ENCODE peak calls at places on chromosome 13, in four cellular contexts. One of them, this sample, is unnamed.

GRCh38 chr13:46963874-46964273 is 67.0 kb upstream of the HTR2A start:
- DNase-seq in omental fat pad: no peak
- DNase-seq in vagina: no peak
- DNase-seq in brain microvascular endothelial cell: no peak
- DNase-seq in this sample: no peak

GRCh38 chr13:78609464-78610205 is 6.3 kb upstream of the POU4F1 start:
- DNase-seq in omental fat pad: no peak
- DNase-seq in vagina: no peak
- DNase-seq in brain microvascular endothelial cell: no peak
- DNase-seq in this sample: no peak

GRCh38 chr13:98541211-98541610 is 35.7 kb downstream of the STK24 start:
- DNase-seq in omental fat pad: no peak
- DNase-seq in vagina: no peak
- DNase-seq in brain microvascular endothelial cell: no peak
- DNase-seq in this sample: no peak

GRCh38 chr13:33111414-33112110 is 95.3 kb downstream of the KL start:
- DNase-seq in omental fat pad: no peak
- DNase-seq in vagina: no peak
- DNase-seq in brain microvascular endothelial cell: peak
- DNase-seq in this sample: no peak

GRCh38 chr13:76597868-76598267 is 288.3 kb downstream of the KCTD12 start:
- DNase-seq in omental fat pad: no peak
- DNase-seq in vagina: no peak
- DNase-seq in brain microvascular endothelial cell: no peak
- DNase-seq in this sample: no peak

GRCh38 chr13:63696055-63696454 is 2280.4 kb upstream of the PCDH20 start:
- DNase-seq in omental fat pad: no peak
- DNase-seq in vagina: no peak
- DNase-seq in brain microvascular endothelial cell: no peak
- DNase-seq in this sample: no peak

GRCh38 chr13:109790951-109791605 is 4.7 kb upstream of the IRS2 start:
- DNase-seq in omental fat pad: no peak
- DNase-seq in vagina: no peak
- DNase-seq in brain microvascular endothelial cell: peak
- DNase-seq in this sample: no peak

GRCh38 chr13:100983111-100983510 is 308.5 kb upstream of the TMTC4 start:
- DNase-seq in omental fat pad: no peak
- DNase-seq in vagina: no peak
- DNase-seq in brain microvascular endothelial cell: no peak
- DNase-seq in this sample: no peak

GRCh38 chr13:76884167-76884566 is 2.0 kb downstream of the KCTD12 start:
- DNase-seq in omental fat pad: no peak
- DNase-seq in vagina: no peak
- DNase-seq in brain microvascular endothelial cell: peak
- DNase-seq in this sample: no peak

GRCh38 chr13:90950134-90950533 is 397.4 kb upstream of the MIR17HG start:
- DNase-seq in omental fat pad: no peak
- DNase-seq in vagina: no peak
- DNase-seq in brain microvascular endothelial cell: no peak
- DNase-seq in this sample: no peak

GRCh38 chr13:30034448-30034795 is 184.0 kb upstream of the UBL3 start:
- DNase-seq in omental fat pad: no peak
- DNase-seq in vagina: peak
- DNase-seq in brain microvascular endothelial cell: no peak
- DNase-seq in this sample: no peak

GRCh38 chr13:79786176-79786575 is 305.2 kb downstream of the NDFIP2 start:
- DNase-seq in omental fat pad: no peak
- DNase-seq in vagina: no peak
- DNase-seq in brain microvascular endothelial cell: no peak
- DNase-seq in this sample: no peak

GRCh38 chr13:25281937-25282332 is 5.4 kb downstream of the MTMR6 start:
- DNase-seq in omental fat pad: no peak
- DNase-seq in vagina: no peak
- DNase-seq in brain microvascular endothelial cell: no peak
- DNase-seq in this sample: no peak

GRCh38 chr13:42076309-42076713 is 27.9 kb downstream of the DGKH start:
- DNase-seq in omental fat pad: no peak
- DNase-seq in vagina: no peak
- DNase-seq in brain microvascular endothelial cell: no peak
- DNase-seq in this sample: no peak

GRCh38 chr13:53342623-53343022 is 314.0 kb downstream of the OLFM4 start:
- DNase-seq in omental fat pad: no peak
- DNase-seq in vagina: no peak
- DNase-seq in brain microvascular endothelial cell: no peak
- DNase-seq in this sample: no peak

GRCh38 chr13:106432636-106433035 is 102.8 kb downstream of the EFNB2 start:
- DNase-seq in omental fat pad: no peak
- DNase-seq in vagina: no peak
- DNase-seq in brain microvascular endothelial cell: no peak
- DNase-seq in this sample: no peak

GRCh38 chr13:27384285-27384684 is 40.1 kb upstream of the GTF3A start:
- DNase-seq in omental fat pad: no peak
- DNase-seq in vagina: no peak
- DNase-seq in brain microvascular endothelial cell: no peak
- DNase-seq in this sample: no peak

GRCh38 chr13:114065926-114066774 is 66.3 kb downstream of the RASA3 start:
- DNase-seq in omental fat pad: no peak
- DNase-seq in vagina: no peak
- DNase-seq in brain microvascular endothelial cell: no peak
- DNase-seq in this sample: no peak

GRCh38 chr13:34114581-34114980 is 296.6 kb downstream of the RFC3 start:
- DNase-seq in omental fat pad: no peak
- DNase-seq in vagina: no peak
- DNase-seq in brain microvascular endothelial cell: no peak
- DNase-seq in this sample: no peak

GRCh38 chr13:75052616-75053015 is 429.4 kb downstream of the TBC1D4 start:
- DNase-seq in omental fat pad: no peak
- DNase-seq in vagina: no peak
- DNase-seq in brain microvascular endothelial cell: no peak
- DNase-seq in this sample: no peak

GRCh38 chr13:39777527-39778061 is 122.1 kb downstream of the COG6 start:
- DNase-seq in omental fat pad: no peak
- DNase-seq in vagina: no peak
- DNase-seq in brain microvascular endothelial cell: peak
- DNase-seq in this sample: no peak
- TF ChIP-seq CTCF in omental fat pad: no peak
- TF ChIP-seq CTCF in vagina: no peak
- TF ChIP-seq CTCF in brain microvascular endothelial cell: peak
- TF ChIP-seq CTCF in this sample: no peak

GRCh38 chr13:20492036-20492435 is 33.6 kb downstream of the CRYL1 start:
- DNase-seq in omental fat pad: no peak
- DNase-seq in vagina: no peak
- DNase-seq in brain microvascular endothelial cell: no peak
- DNase-seq in this sample: no peak

GRCh38 chr13:20495087-20496023 is 30.3 kb downstream of the CRYL1 start:
- DNase-seq in omental fat pad: peak
- DNase-seq in vagina: no peak
- DNase-seq in brain microvascular endothelial cell: peak
- DNase-seq in this sample: no peak

GRCh38 chr13:20489185-20489820 is 36.4 kb downstream of the CRYL1 start:
- DNase-seq in omental fat pad: no peak
- DNase-seq in vagina: no peak
- DNase-seq in brain microvascular endothelial cell: peak
- DNase-seq in this sample: no peak

GRCh38 chr13:20494656-20495055 is 31.0 kb downstream of the CRYL1 start:
- DNase-seq in omental fat pad: no peak
- DNase-seq in vagina: no peak
- DNase-seq in brain microvascular endothelial cell: no peak
- DNase-seq in this sample: no peak

GRCh38 chr13:20492641-20493040 is 33.0 kb downstream of the CRYL1 start:
- DNase-seq in omental fat pad: no peak
- DNase-seq in vagina: no peak
- DNase-seq in brain microvascular endothelial cell: peak
- DNase-seq in this sample: no peak
- TF ChIP-seq CTCF in omental fat pad: no peak
- TF ChIP-seq CTCF in vagina: no peak
- TF ChIP-seq CTCF in brain microvascular endothelial cell: peak
- TF ChIP-seq CTCF in this sample: no peak

GRCh38 chr13:45879666-45880065 is 28.1 kb upstream of the SIAH3 start:
- DNase-seq in omental fat pad: no peak
- DNase-seq in vagina: no peak
- DNase-seq in brain microvascular endothelial cell: no peak
- DNase-seq in this sample: no peak
- TF ChIP-seq CTCF in omental fat pad: no peak
- TF ChIP-seq CTCF in vagina: no peak
- TF ChIP-seq CTCF in brain microvascular endothelial cell: peak
- TF ChIP-seq CTCF in this sample: no peak

GRCh38 chr13:50535050-50535449 is 308.4 kb downstream of the DLEU7 start:
- DNase-seq in omental fat pad: no peak
- DNase-seq in vagina: no peak
- DNase-seq in brain microvascular endothelial cell: no peak
- DNase-seq in this sample: no peak

GRCh38 chr13:50529154-50529882 is 314.2 kb downstream of the DLEU7 start:
- DNase-seq in omental fat pad: no peak
- DNase-seq in vagina: no peak
- DNase-seq in brain microvascular endothelial cell: peak
- DNase-seq in this sample: no peak

GRCh38 chr13:50537029-50537428 is 306.5 kb downstream of the DLEU7 start:
- DNase-seq in omental fat pad: no peak
- DNase-seq in vagina: no peak
- DNase-seq in brain microvascular endothelial cell: no peak
- DNase-seq in this sample: no peak

GRCh38 chr13:50527612-50528509 is 315.6 kb downstream of the DLEU7 start:
- DNase-seq in omental fat pad: no peak
- DNase-seq in vagina: no peak
- DNase-seq in brain microvascular endothelial cell: no peak
- DNase-seq in this sample: no peak

DNA sequence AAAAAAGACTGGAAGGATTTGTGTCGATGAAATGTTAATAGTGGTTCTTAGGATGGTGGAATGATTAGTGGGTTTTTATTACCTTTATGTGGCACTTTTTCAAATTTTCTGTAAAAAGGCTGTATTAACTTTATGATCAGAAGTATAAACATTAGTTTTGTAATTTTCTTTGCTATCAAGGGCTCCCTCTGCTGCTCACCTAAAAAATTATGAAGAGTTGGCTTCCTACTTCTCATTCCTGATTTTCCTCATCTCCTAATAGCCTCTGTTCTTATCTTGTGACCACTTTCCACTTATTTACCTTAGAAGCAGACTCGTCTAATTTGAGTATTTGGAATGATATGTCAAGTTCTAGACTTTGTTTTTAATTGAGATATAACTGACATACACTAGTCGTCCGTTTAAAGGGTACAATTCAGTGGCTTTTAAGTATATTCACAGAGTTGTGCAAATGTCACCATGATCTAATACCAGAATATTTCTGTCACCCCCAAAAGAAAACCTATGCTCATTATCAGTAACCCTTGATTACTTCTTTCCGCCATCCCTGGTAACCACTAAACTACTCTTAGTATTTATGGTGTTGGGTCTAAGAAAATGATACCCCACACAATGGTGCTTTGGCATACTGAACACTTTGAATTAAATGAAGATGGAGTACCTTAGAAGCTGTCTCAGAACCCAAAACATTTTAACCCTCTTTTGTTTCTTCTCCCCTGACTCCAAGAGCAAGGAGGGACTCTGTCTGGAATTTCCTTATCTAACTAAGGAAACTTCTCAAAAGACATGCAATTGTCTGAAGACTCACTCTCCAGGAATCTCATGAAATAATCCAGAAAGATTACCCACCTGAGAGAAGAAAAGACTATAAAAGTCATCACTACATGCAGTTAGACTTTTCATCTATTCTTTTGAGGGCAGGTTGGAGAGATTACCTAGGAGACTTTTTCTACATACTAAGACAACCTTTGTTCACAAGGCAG is 311.3 kb downstream of the DLEU7 start:
- DNase-seq in omental fat pad: no peak
- DNase-seq in vagina: no peak
- DNase-seq in brain microvascular endothelial cell: peak
- DNase-seq in this sample: no peak
- TF ChIP-seq CTCF in omental fat pad: no peak
- TF ChIP-seq CTCF in vagina: peak
- TF ChIP-seq CTCF in brain microvascular endothelial cell: peak
- TF ChIP-seq CTCF in this sample: peak

GRCh38 chr13:113065406-113066141 is 40.0 kb upstream of the F7 start:
- DNase-seq in omental fat pad: no peak
- DNase-seq in vagina: no peak
- DNase-seq in brain microvascular endothelial cell: no peak
- DNase-seq in this sample: no peak

GRCh38 chr13:113062691-113063090 is 42.9 kb upstream of the F7 start:
- DNase-seq in omental fat pad: no peak
- DNase-seq in vagina: no peak
- DNase-seq in brain microvascular endothelial cell: no peak
- DNase-seq in this sample: no peak

GRCh38 chr13:113063091-113063491 is 42.5 kb upstream of the F7 start:
- DNase-seq in omental fat pad: no peak
- DNase-seq in vagina: no peak
- DNase-seq in brain microvascular endothelial cell: no peak
- DNase-seq in this sample: no peak

GRCh38 chr13:113064534-113065405 is 40.8 kb upstream of the F7 start:
- DNase-seq in omental fat pad: no peak
- DNase-seq in vagina: no peak
- DNase-seq in brain microvascular endothelial cell: peak
- DNase-seq in this sample: no peak

GRCh38 chr13:113064000-113064533 is 41.5 kb upstream of the F7 start:
- DNase-seq in omental fat pad: no peak
- DNase-seq in vagina: no peak
- DNase-seq in brain microvascular endothelial cell: no peak
- DNase-seq in this sample: no peak
- TF ChIP-seq CTCF in omental fat pad: no peak
- TF ChIP-seq CTCF in vagina: no peak
- TF ChIP-seq CTCF in brain microvascular endothelial cell: no peak
- TF ChIP-seq CTCF in this sample: no peak

GRCh38 chr13:111065698-111066097 is 49.4 kb upstream of the ARHGEF7 start:
- DNase-seq in omental fat pad: no peak
- DNase-seq in vagina: no peak
- DNase-seq in brain microvascular endothelial cell: no peak
- DNase-seq in this sample: no peak

GRCh38 chr13:111062305-111062704 is 52.8 kb upstream of the ARHGEF7 start:
- DNase-seq in omental fat pad: no peak
- DNase-seq in vagina: no peak
- DNase-seq in brain microvascular endothelial cell: no peak
- DNase-seq in this sample: no peak

GRCh38 chr13:111064661-111065060 is 50.4 kb upstream of the ARHGEF7 start:
- DNase-seq in omental fat pad: no peak
- DNase-seq in vagina: no peak
- DNase-seq in brain microvascular endothelial cell: no peak
- DNase-seq in this sample: no peak

GRCh38 chr13:111066544-111066943 is 48.6 kb upstream of the ARHGEF7 start:
- DNase-seq in omental fat pad: no peak
- DNase-seq in vagina: no peak
- DNase-seq in brain microvascular endothelial cell: no peak
- DNase-seq in this sample: no peak

DNA sequence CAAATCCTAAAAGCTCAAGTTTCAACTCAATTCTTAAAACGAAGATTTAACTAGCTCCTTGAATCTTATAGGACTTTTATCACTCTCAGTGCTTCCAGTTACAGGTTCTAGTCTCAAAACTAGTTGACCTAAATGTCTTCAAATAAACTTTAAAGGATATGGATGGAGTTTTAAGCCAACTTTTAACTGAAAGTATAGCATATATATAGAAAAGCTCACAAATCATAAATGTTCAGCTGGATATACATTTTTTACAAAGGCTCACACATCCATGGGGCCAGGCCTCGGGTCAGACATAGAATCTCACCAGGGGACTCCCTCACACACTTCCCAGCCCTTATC is 47.1 kb upstream of the ARHGEF7 start:
- DNase-seq in omental fat pad: no peak
- DNase-seq in vagina: no peak
- DNase-seq in brain microvascular endothelial cell: no peak
- DNase-seq in this sample: no peak
- TF ChIP-seq CTCF in omental fat pad: no peak
- TF ChIP-seq CTCF in vagina: no peak
- TF ChIP-seq CTCF in brain microvascular endothelial cell: no peak
- TF ChIP-seq CTCF in this sample: peak

This sample was measured in natural killer cell.